ENCODE peak calls at places on chromosomes 13 and 19, in ten cellular contexts. W, U, J, F, B, Y, E, G, T and C are unnamed samples.

GRCh38 chr13:25288966-25289365 is 1.7 kb upstream of the MTMR6 start:
- DNase-seq in W (no peak), U (no peak), J (no peak), F (no peak), B (no peak), Y (no peak), E (no peak), G (no peak), T (no peak), C (no peak)

GRCh38 chr19:6514926-6515325 is 12.8 kb upstream of the TUBB4A start:
- DNase-seq in W (no peak), U (no peak), J (no peak), F (no peak), B (no peak), Y (no peak), E (no peak), G (no peak), T (peak), C (no peak)

GRCh38 chr19:58450836-58451357 is 525 bp upstream of the ZNF324B start:
- DNase-seq in W (no peak), U (no peak), J (no peak), F (no peak), B (no peak), Y (no peak), E (no peak), G (no peak), T (no peak), C (no peak)

GRCh38 chr13:94674609-94675348 is 37.6 kb downstream of the SOX21 start:
- DNase-seq in W (peak), U (peak), J (peak), F (peak), B (peak), Y (peak), E (peak), G (no peak), T (no peak), C (peak)

GRCh38 chr19:16379521-16380313 is 55.1 kb downstream of the KLF2 start:
- DNase-seq in W (no peak), U (no peak), J (no peak), F (no peak), B (no peak), Y (no peak), E (no peak), G (no peak), T (no peak), C (no peak)

GRCh38 chr13:104025303-104025702 is 959.1 kb upstream of the SLC10A2 start:
- DNase-seq in W (no peak), U (no peak), J (no peak), F (no peak), B (no peak), Y (no peak), E (no peak), G (no peak), T (no peak), C (no peak)

GRCh38 chr19:2983351-2984195 is 6.2 kb downstream of the TLE6 start:
- DNase-seq in W (peak), U (peak), J (peak), F (no peak), B (no peak), Y (no peak), E (peak), G (no peak), T (peak), C (no peak)

GRCh38 chr13:33017410-33017929 is 1.2 kb downstream of the KL start:
- DNase-seq in W (peak), U (peak), J (peak), F (no peak), B (no peak), Y (peak), E (peak), G (no peak), T (peak), C (peak)

GRCh38 chr19:54209748-54210494 is 9.3 kb downstream of the RPS9 start:
- DNase-seq in W (peak), U (no peak), J (no peak), F (peak), B (no peak), Y (peak), E (no peak), G (no peak), T (peak), C (peak)

GRCh38 chr13:85194482-85194881 is 604.7 kb downstream of the SLITRK6 start:
- DNase-seq in W (no peak), U (no peak), J (no peak), F (no peak), B (no peak), Y (no peak), E (no peak), G (no peak), T (no peak), C (no peak)

GRCh38 chr13:100485265-100485664 is 103.3 kb downstream of the GGACT start:
- DNase-seq in W (no peak), U (no peak), J (no peak), F (no peak), B (no peak), Y (no peak), E (no peak), G (no peak), T (no peak), C (no peak)

GRCh38 chr19:50252111-50252886 is 48.9 kb downstream of the MYH14 start:
- DNase-seq in W (peak), U (peak), J (peak), F (no peak), B (no peak), Y (no peak), E (peak), G (no peak), T (no peak), C (peak)